ENCODE peak calls at places on chromosomes 4 and X, in five cellular contexts. One of them, this sample, is unnamed.

GRCh38 chrX:38055170-38055847 is 49.0 kb downstream of the SYTL5 start:
- DNase-seq in GM23338: no peak
- DNase-seq in foreskin keratinocyte: peak; percentile 15
- DNase-seq in GM12865: peak; percentile 0
- DNase-seq in adrenal gland: no peak
- DNase-seq in this sample: peak; percentile 30

GRCh38 chr4:153438916-153439756 is 27.0 kb upstream of the TMEM131L start:
- DNase-seq in GM12865: peak; percentile 76
- DNase-seq in GM23338: no peak
- DNase-seq in adrenal gland: no peak
- DNase-seq in foreskin keratinocyte: no peak
- DNase-seq in this sample: no peak

GRCh38 chrX:39536165-39536564 is 561.6 kb downstream of the BCOR start:
- DNase-seq in GM12865: no peak
- DNase-seq in foreskin keratinocyte: no peak
- DNase-seq in adrenal gland: no peak
- DNase-seq in GM23338: no peak
- DNase-seq in this sample: no peak

GRCh38 chrX:2387614-2388239 is 113.0 kb downstream of the DHRSX start:
- DNase-seq in adrenal gland: no peak
- DNase-seq in GM23338: no peak
- DNase-seq in foreskin keratinocyte: no peak
- DNase-seq in GM12865: no peak
- DNase-seq in this sample: no peak

GRCh38 chr4:75229783-75230570 is 284.2 kb downstream of the RCHY1 start:
- DNase-seq in adrenal gland: no peak
- DNase-seq in foreskin keratinocyte: no peak
- DNase-seq in GM12865: peak; percentile 60
- DNase-seq in GM23338: no peak
- DNase-seq in this sample: no peak

GRCh38 chr4:19521151-19521550 is 730.6 kb upstream of the SLIT2 start:
- DNase-seq in GM23338: no peak
- DNase-seq in GM12865: no peak
- DNase-seq in foreskin keratinocyte: no peak
- DNase-seq in adrenal gland: no peak
- DNase-seq in this sample: no peak

GRCh38 chr4:48620093-48620492 is 130.0 kb downstream of the ZAR1 start:
- DNase-seq in foreskin keratinocyte: no peak
- DNase-seq in adrenal gland: no peak
- DNase-seq in GM12865: no peak
- DNase-seq in GM23338: no peak
- DNase-seq in this sample: no peak

GRCh38 chr4:159204566-159204965 is 101.7 kb downstream of the RAPGEF2 start:
- DNase-seq in GM12865: peak; percentile 62
- DNase-seq in adrenal gland: no peak
- DNase-seq in foreskin keratinocyte: no peak
- DNase-seq in GM23338: no peak
- DNase-seq in this sample: no peak

GRCh38 chrX:153732406-153732805 is 7.8 kb downstream of the ABCD1 start:
- DNase-seq in adrenal gland: peak; percentile 64
- DNase-seq in GM12865: no peak
- DNase-seq in foreskin keratinocyte: peak; percentile 58
- DNase-seq in GM23338: no peak
- DNase-seq in this sample: no peak

GRCh38 chr4:129839687-129840086 is 743.7 kb downstream of the C4orf33 start:
- DNase-seq in adrenal gland: no peak
- DNase-seq in GM23338: no peak
- DNase-seq in GM12865: no peak
- DNase-seq in foreskin keratinocyte: peak; percentile 6
- DNase-seq in this sample: no peak

GRCh38 chrX:19343085-19343461 is 654 bp upstream of the PDHA1 start:
- DNase-seq in foreskin keratinocyte: no peak
- DNase-seq in GM23338: peak; percentile 2
- DNase-seq in GM12865: no peak
- DNase-seq in adrenal gland: no peak
- DNase-seq in this sample: no peak

GRCh38 chr4:47837582-47838294 is at the start of gene CORIN:
- DNase-seq in GM23338: peak; percentile 70
- DNase-seq in adrenal gland: no peak
- DNase-seq in GM12865: no peak
- DNase-seq in foreskin keratinocyte: no peak
- DNase-seq in this sample: no peak

GRCh38 chrX:150085881-150086280 is 147.6 kb upstream of the EOLA2 start:
- DNase-seq in GM12865: no peak
- DNase-seq in GM23338: no peak
- DNase-seq in adrenal gland: no peak
- DNase-seq in foreskin keratinocyte: no peak
- DNase-seq in this sample: no peak

GRCh38 chr4:183987987-183988392 is 82.9 kb downstream of the STOX2 start:
- DNase-seq in GM12865: no peak
- DNase-seq in adrenal gland: peak; percentile 93
- DNase-seq in foreskin keratinocyte: peak; percentile 87
- DNase-seq in GM23338: peak; percentile 35
- DNase-seq in this sample: peak; percentile 80

GRCh38 chr4:89929425-89930272 is 35.0 kb downstream of the MMRN1 start:
- DNase-seq in foreskin keratinocyte: no peak
- DNase-seq in GM12865: peak; percentile 27
- DNase-seq in adrenal gland: no peak
- DNase-seq in GM23338: no peak
- DNase-seq in this sample: peak; percentile 39

GRCh38 chrX:23341452-23341851 is 6.8 kb downstream of the PTCHD1 start:
- DNase-seq in foreskin keratinocyte: no peak
- DNase-seq in GM23338: no peak
- DNase-seq in GM12865: no peak
- DNase-seq in adrenal gland: no peak
- DNase-seq in this sample: no peak

GRCh38 chr4:129335263-129335662 is 239.3 kb downstream of the C4orf33 start:
- DNase-seq in GM12865: no peak
- DNase-seq in GM23338: no peak
- DNase-seq in adrenal gland: no peak
- DNase-seq in foreskin keratinocyte: no peak
- DNase-seq in this sample: no peak

GRCh38 chr4:186029731-186030421 is 39.1 kb upstream of the TLR3 start:
- DNase-seq in GM12865: no peak
- DNase-seq in adrenal gland: peak; percentile 96
- DNase-seq in GM23338: peak; percentile 30
- DNase-seq in foreskin keratinocyte: no peak
- DNase-seq in this sample: no peak

GRCh38 chr4:140094701-140095420 is 59.1 kb downstream of the MAML3 start:
- DNase-seq in adrenal gland: peak; percentile 94
- DNase-seq in GM23338: peak; percentile 57
- DNase-seq in foreskin keratinocyte: no peak
- DNase-seq in GM12865: no peak
- DNase-seq in this sample: no peak

GRCh38 chr4:112515278-112516075 is 503 bp downstream of the NEUROG2 start:
- DNase-seq in foreskin keratinocyte: no peak
- DNase-seq in GM23338: peak; percentile 59
- DNase-seq in GM12865: peak; percentile 69
- DNase-seq in adrenal gland: no peak
- DNase-seq in this sample: no peak

GRCh38 chr4:78774395-78774794 is 1.8 kb upstream of the BMP2K start:
- DNase-seq in adrenal gland: no peak
- DNase-seq in GM23338: no peak
- DNase-seq in GM12865: peak; percentile 66
- DNase-seq in foreskin keratinocyte: no peak
- DNase-seq in this sample: no peak

DNA sequence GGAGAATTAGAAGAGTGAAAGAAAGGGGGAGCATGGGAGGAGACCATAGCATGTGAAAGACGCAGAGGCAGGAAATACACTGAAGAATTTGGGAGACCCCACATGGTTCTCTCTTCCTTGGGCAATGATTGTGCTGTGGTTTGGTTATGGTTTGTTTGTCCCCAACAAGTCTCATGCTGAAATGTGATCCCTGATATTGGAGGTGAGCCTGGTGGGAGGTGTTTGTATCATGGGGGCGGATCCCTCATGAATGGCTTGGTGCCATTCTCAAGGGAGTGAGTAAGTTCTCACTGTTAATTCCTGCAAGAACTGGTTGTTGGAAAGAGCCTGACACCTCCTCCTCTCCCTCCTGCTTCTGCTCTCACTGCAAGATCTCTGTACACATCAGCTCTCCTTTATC is 78.6 kb upstream of the RAI2 start:
- DNase-seq in foreskin keratinocyte: no peak
- DNase-seq in adrenal gland: no peak
- DNase-seq in GM23338: no peak
- DNase-seq in GM12865: no peak
- DNase-seq in this sample: no peak
- TF ChIP-seq CTCF in foreskin keratinocyte: no peak
- TF ChIP-seq CTCF in adrenal gland: no peak
- TF ChIP-seq CTCF in GM23338: no peak
- TF ChIP-seq CTCF in GM12865: no peak
- TF ChIP-seq CTCF in this sample: no peak

GRCh38 chr4:83034630-83035494 is at the start of gene COPS4:
- DNase-seq in foreskin keratinocyte: peak; percentile 100
- DNase-seq in GM23338: peak; percentile 99
- DNase-seq in adrenal gland: peak; percentile 100
- DNase-seq in GM12865: peak; percentile 100
- DNase-seq in this sample: peak; percentile 99
- TF ChIP-seq CTCF in foreskin keratinocyte: peak; percentile 35
- TF ChIP-seq CTCF in GM23338: peak; percentile 17
- TF ChIP-seq CTCF in adrenal gland: peak; percentile 72
- TF ChIP-seq CTCF in GM12865: no peak
- TF ChIP-seq CTCF in this sample: peak; percentile 29

GRCh38 chrX:69493193-69493592 is 10.9 kb upstream of the NALF2 start:
- DNase-seq in adrenal gland: peak; percentile 66
- DNase-seq in GM23338: peak; percentile 82
- DNase-seq in GM12865: peak; percentile 18
- DNase-seq in foreskin keratinocyte: no peak
- DNase-seq in this sample: no peak
- TF ChIP-seq CTCF in adrenal gland: peak; percentile 64
- TF ChIP-seq CTCF in GM23338: peak; percentile 67
- TF ChIP-seq CTCF in GM12865: peak; percentile 24
- TF ChIP-seq CTCF in foreskin keratinocyte: peak; percentile 62
- TF ChIP-seq CTCF in this sample: peak; percentile 56

GRCh38 chrX:107445636-107446035 is 3.8 kb upstream of the FRMPD3 start:
- DNase-seq in foreskin keratinocyte: no peak
- DNase-seq in GM23338: no peak
- DNase-seq in adrenal gland: no peak
- DNase-seq in GM12865: no peak
- DNase-seq in this sample: no peak
- TF ChIP-seq CTCF in foreskin keratinocyte: no peak
- TF ChIP-seq CTCF in GM23338: no peak
- TF ChIP-seq CTCF in adrenal gland: no peak
- TF ChIP-seq CTCF in GM12865: no peak
- TF ChIP-seq CTCF in this sample: no peak

GRCh38 chrX:134753185-134754008 is 95.1 kb upstream of the PLAC1 start:
- DNase-seq in foreskin keratinocyte: no peak
- DNase-seq in adrenal gland: no peak
- DNase-seq in GM23338: no peak
- DNase-seq in GM12865: peak; percentile 3
- DNase-seq in this sample: no peak
- TF ChIP-seq CTCF in foreskin keratinocyte: peak; percentile 53
- TF ChIP-seq CTCF in adrenal gland: peak; percentile 15
- TF ChIP-seq CTCF in GM23338: peak; percentile 43
- TF ChIP-seq CTCF in GM12865: no peak
- TF ChIP-seq CTCF in this sample: peak; percentile 53

DNA sequence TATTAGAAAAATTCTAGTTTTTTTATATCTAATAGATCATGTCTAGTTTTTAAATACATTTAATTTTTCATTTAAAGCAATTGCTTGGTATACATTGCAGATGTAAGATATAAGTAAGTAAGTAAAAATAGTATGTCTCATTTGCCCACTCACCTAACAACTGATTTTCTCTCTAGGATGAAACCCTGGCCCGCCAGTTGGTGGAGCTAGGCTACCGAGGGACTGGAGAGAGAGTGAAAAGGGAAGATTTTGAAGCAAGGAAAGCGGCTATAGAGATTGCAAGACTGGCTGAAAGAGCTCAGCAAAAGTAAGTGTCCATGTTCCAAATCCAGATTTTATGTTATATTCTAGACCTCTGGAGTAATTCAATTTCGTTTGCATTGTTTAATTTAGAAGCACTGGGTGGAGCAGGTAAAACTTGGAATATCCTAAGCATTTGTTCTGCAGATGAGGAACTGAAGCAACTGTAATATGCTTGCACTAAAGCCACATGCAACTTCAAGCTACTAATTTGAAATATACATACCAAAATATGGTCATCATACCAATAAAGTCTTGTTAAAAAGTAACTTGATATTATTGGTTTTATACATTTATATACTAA is 27.1 kb downstream of the CFAP299 start:
- DNase-seq in foreskin keratinocyte: no peak
- DNase-seq in GM12865: peak; percentile 44
- DNase-seq in GM23338: peak; percentile 83
- DNase-seq in adrenal gland: no peak
- DNase-seq in this sample: no peak
- TF ChIP-seq CTCF in foreskin keratinocyte: peak; percentile 78
- TF ChIP-seq CTCF in GM12865: peak; percentile 55
- TF ChIP-seq CTCF in GM23338: peak; percentile 95
- TF ChIP-seq CTCF in adrenal gland: no peak
- TF ChIP-seq CTCF in this sample: peak; percentile 93